ENCODE peak calls at places on chromosomes 3 and 15, in nine cellular contexts. T, K, Y, J, B, R, I, U and W are unnamed samples.

GRCh38 chr15:90165659-90166489 is 35.3 kb upstream of the SEMA4B start:
- DNase-seq in T (peak; percentile 98), K (no peak), Y (no peak), J (peak; percentile 51), B (peak; percentile 82), R (no peak), I (peak; percentile 88), U (peak; percentile 82), W (peak; percentile 69)

GRCh38 chr3:142215111-142215510 is 10.3 kb downstream of the GK5 start:
- DNase-seq in T (peak; percentile 48), K (no peak), Y (no peak), J (no peak), B (no peak), R (no peak), I (no peak), U (no peak), W (no peak)

GRCh38 chr3:101381809-101382208 is 61.4 kb upstream of the IMPG2 start:
- DNase-seq in T (peak; percentile 58), K (no peak), Y (no peak), J (no peak), B (no peak), R (no peak), I (peak; percentile 13), U (no peak), W (no peak)

GRCh38 chr3:53846134-53846850 is at the start of the genes CHDH and IL17RB:
- DNase-seq in T (no peak), K (peak; percentile 75), Y (peak; percentile 72), J (peak; percentile 14), B (no peak), R (peak; percentile 56), I (peak; percentile 39), U (no peak), W (peak; percentile 96)

GRCh38 chr3:98329392-98330124 is 24.1 kb upstream of the OR5K4 start:
- DNase-seq in T (peak; percentile 65), K (peak; percentile 26), Y (peak; percentile 19), J (peak; percentile 33), B (peak; percentile 26), R (no peak), I (peak; percentile 34), U (no peak), W (peak; percentile 50)

GRCh38 chr3:180036092-180036677 is 552 bp downstream of the PEX5L start:
- DNase-seq in T (no peak), K (no peak), Y (no peak), J (no peak), B (no peak), R (peak; percentile 29), I (no peak), U (no peak), W (no peak)

GRCh38 chr3:53975382-53975781 is 83.7 kb upstream of the SELENOK start:
- DNase-seq in T (no peak), K (no peak), Y (no peak), J (no peak), B (no peak), R (no peak), I (no peak), U (no peak), W (no peak)

GRCh38 chr15:72737723-72738122 is 45.8 kb downstream of the ADPGK start:
- DNase-seq in T (peak; percentile 11), K (no peak), Y (no peak), J (no peak), B (no peak), R (no peak), I (no peak), U (no peak), W (no peak)

GRCh38 chr3:104102386-104102785 is 1264.3 kb upstream of the ALCAM start:
- DNase-seq in T (peak; percentile 73), K (no peak), Y (no peak), J (no peak), B (no peak), R (peak; percentile 15), I (peak; percentile 3), U (no peak), W (peak; percentile 47)

GRCh38 chr3:60956729-60957128 is 294.5 kb downstream of the FHIT start:
- DNase-seq in T (no peak), K (no peak), Y (no peak), J (no peak), B (no peak), R (no peak), I (no peak), U (no peak), W (no peak)

GRCh38 chr3:176302271-176302670 is 895.0 kb downstream of the TBL1XR1 start:
- DNase-seq in T (no peak), K (no peak), Y (no peak), J (no peak), B (no peak), R (no peak), I (no peak), U (no peak), W (no peak)

GRCh38 chr3:113574213-113574612 is 41.9 kb downstream of the SIDT1 start:
- DNase-seq in T (no peak), K (no peak), Y (no peak), J (no peak), B (no peak), R (no peak), I (no peak), U (no peak), W (no peak)

GRCh38 chr3:126987129-126987528 is 4.2 kb downstream of the PLXNA1 start:
- DNase-seq in T (no peak), K (no peak), Y (no peak), J (no peak), B (no peak), R (no peak), I (no peak), U (no peak), W (no peak)

GRCh38 chr3:51371943-51372557 is 13.0 kb upstream of the MANF start:
- DNase-seq in T (peak; percentile 89), K (no peak), Y (no peak), J (peak; percentile 53), B (no peak), R (no peak), I (peak; percentile 68), U (no peak), W (peak; percentile 52)

GRCh38 chr15:75694241-75695182 is 18.1 kb downstream of the CSPG4 start:
- DNase-seq in T (peak; percentile 95), K (peak; percentile 74), Y (peak; percentile 78), J (peak; percentile 28), B (peak; percentile 71), R (no peak), I (peak; percentile 94), U (peak; percentile 96), W (no peak)

GRCh38 chr3:141782386-141782932 is 19.3 kb downstream of the GRK7 start:
- DNase-seq in T (peak; percentile 62), K (no peak), Y (no peak), J (no peak), B (no peak), R (no peak), I (no peak), U (no peak), W (no peak)

GRCh38 chr15:87707076-87707475 is 549.5 kb downstream of the NTRK3 start:
- DNase-seq in T (no peak), K (no peak), Y (no peak), J (no peak), B (no peak), R (no peak), I (no peak), U (no peak), W (no peak)

GRCh38 chr15:71800835-71801745 is 9.3 kb upstream of the NR2E3 start:
- DNase-seq in T (peak; percentile 86), K (peak; percentile 20), Y (peak; percentile 40), J (peak; percentile 16), B (peak; percentile 28), R (peak; percentile 53), I (peak; percentile 78), U (no peak), W (no peak)

GRCh38 chr3:97793415-97794019 is 28.3 kb upstream of the CRYBG3 start:
- DNase-seq in T (peak; percentile 79), K (peak; percentile 1), Y (no peak), J (no peak), B (no peak), R (no peak), I (peak; percentile 14), U (no peak), W (no peak)

GRCh38 chr3:31873254-31873653 is 107.8 kb downstream of the OSBPL10 start:
- DNase-seq in T (no peak), K (no peak), Y (no peak), J (no peak), B (no peak), R (no peak), I (no peak), U (no peak), W (no peak)

GRCh38 chr15:77470227-77470626 is 49.5 kb downstream of the HMG20A start:
- DNase-seq in T (no peak), K (no peak), Y (no peak), J (no peak), B (no peak), R (no peak), I (no peak), U (no peak), W (no peak)

GRCh38 chr15:35450492-35450891 is 95.5 kb downstream of the DPH6 start:
- DNase-seq in T (peak; percentile 51), K (no peak), Y (no peak), J (no peak), B (no peak), R (no peak), I (peak; percentile 6), U (no peak), W (no peak)

GRCh38 chr15:23497710-23498111 is 50.7 kb upstream of the GOLGA6L2 start:
- DNase-seq in T (no peak), K (peak; percentile 9), Y (no peak), J (no peak), B (no peak), R (no peak), I (no peak), U (no peak), W (no peak)

GRCh38 chr3:120182613-120183524 is 88.6 kb upstream of the GSK3B start:
- DNase-seq in T (peak; percentile 78), K (no peak), Y (no peak), J (no peak), B (no peak), R (no peak), I (peak; percentile 36), U (no peak), W (no peak)

GRCh38 chr3:9142346-9142745 is 107.1 kb downstream of the SRGAP3 start:
- DNase-seq in T (no peak), K (no peak), Y (no peak), J (no peak), B (no peak), R (no peak), I (no peak), U (no peak), W (no peak)

GRCh38 chr15:65101891-65102708 is 12.9 kb downstream of the UBAP1L start:
- DNase-seq in T (no peak), K (no peak), Y (no peak), J (no peak), B (no peak), R (no peak), I (no peak), U (peak; percentile 68), W (no peak)

GRCh38 chr3:153089620-153090019 is 72.4 kb upstream of the RAP2B start:
- DNase-seq in T (no peak), K (no peak), Y (no peak), J (no peak), B (no peak), R (no peak), I (no peak), U (no peak), W (no peak)

GRCh38 chr3:80367149-80367548 is 599.4 kb upstream of the ROBO1 start:
- DNase-seq in T (no peak), K (no peak), Y (no peak), J (no peak), B (no peak), R (no peak), I (no peak), U (no peak), W (no peak)

GRCh38 chr3:66502267-66502874 is 1.5 kb upstream of the LRIG1 start:
- DNase-seq in T (no peak), K (no peak), Y (no peak), J (no peak), B (no peak), R (no peak), I (no peak), U (no peak), W (no peak)

GRCh38 chr15:35358824-35359223 is 187.1 kb downstream of the DPH6 start:
- DNase-seq in T (no peak), K (no peak), Y (no peak), J (no peak), B (no peak), R (no peak), I (no peak), U (no peak), W (no peak)

GRCh38 chr3:16940769-16941683 is 56.3 kb downstream of the PLCL2 start:
- DNase-seq in T (no peak), K (no peak), Y (no peak), J (no peak), B (no peak), R (no peak), I (no peak), U (no peak), W (no peak)